ENCODE peak calls at places on chromosomes 16 and 17, in five cellular contexts. One of them, this sample, is unnamed.

GRCh38 chr17:80917716-80918560 is 73.7 kb upstream of the CHMP6 start:
- DNase-seq in stimulated activated CD8-positive, alpha-beta memory T cell treated with anti-CD3 and anti-CD28 coated beads, Interleukin-12 subunit alpha, Interleukin-12 subunit beta, amount 100 ng/mL, for 4 hours: no peak
- DNase-seq in T-helper 22 cell: no peak
- DNase-seq in natural killer cell treated with Interleukin-12 subunit alpha and Interleukin-12 subunit beta and Interleukin-15 and Interleukin-18, amount 100 ng/mL, for 72 hours: no peak
- DNase-seq in activated T-helper 2 cell treated with anti-CD3 and anti-CD28 coated beads, Interferon-gamma antibody, Interleukin-2, Interleukin-4, amounts not matched to agents 10 μg/mL and 5 μg/mL and 100 μg/mL, durations not matched to agents 14 hours and 24 hours and 36 hours: no peak
- DNase-seq in this sample: no peak

GRCh38 chr17:13352747-13353415 is 248.8 kb downstream of the HS3ST3A1 start:
- DNase-seq in natural killer cell treated with Interleukin-12 subunit alpha and Interleukin-12 subunit beta and Interleukin-15 and Interleukin-18, amount 100 ng/mL, for 72 hours: no peak
- DNase-seq in activated T-helper 2 cell treated with anti-CD3 and anti-CD28 coated beads, Interferon-gamma antibody, Interleukin-2, Interleukin-4, amounts not matched to agents 10 μg/mL and 5 μg/mL and 100 μg/mL, durations not matched to agents 14 hours and 24 hours and 36 hours: no peak
- DNase-seq in T-helper 22 cell: no peak
- DNase-seq in stimulated activated CD8-positive, alpha-beta memory T cell treated with anti-CD3 and anti-CD28 coated beads, Interleukin-12 subunit alpha, Interleukin-12 subunit beta, amount 100 ng/mL, for 4 hours: no peak
- DNase-seq in this sample: no peak

GRCh38 chr16:85326113-85326793 is 214.0 kb upstream of the CIBAR2 start:
- DNase-seq in T-helper 22 cell: no peak
- DNase-seq in natural killer cell treated with Interleukin-12 subunit alpha and Interleukin-12 subunit beta and Interleukin-15 and Interleukin-18, amount 100 ng/mL, for 72 hours: no peak
- DNase-seq in stimulated activated CD8-positive, alpha-beta memory T cell treated with anti-CD3 and anti-CD28 coated beads, Interleukin-12 subunit alpha, Interleukin-12 subunit beta, amount 100 ng/mL, for 4 hours: no peak
- DNase-seq in activated T-helper 2 cell treated with anti-CD3 and anti-CD28 coated beads, Interferon-gamma antibody, Interleukin-2, Interleukin-4, amounts not matched to agents 10 μg/mL and 5 μg/mL and 100 μg/mL, durations not matched to agents 14 hours and 24 hours and 36 hours: no peak
- DNase-seq in this sample: no peak

GRCh38 chr16:80509872-80510271 is 30.9 kb upstream of the DYNLRB2 start:
- DNase-seq in T-helper 22 cell: no peak
- DNase-seq in natural killer cell treated with Interleukin-12 subunit alpha and Interleukin-12 subunit beta and Interleukin-15 and Interleukin-18, amount 100 ng/mL, for 72 hours: no peak
- DNase-seq in stimulated activated CD8-positive, alpha-beta memory T cell treated with anti-CD3 and anti-CD28 coated beads, Interleukin-12 subunit alpha, Interleukin-12 subunit beta, amount 100 ng/mL, for 4 hours: no peak
- DNase-seq in activated T-helper 2 cell treated with anti-CD3 and anti-CD28 coated beads, Interferon-gamma antibody, Interleukin-2, Interleukin-4, amounts not matched to agents 10 μg/mL and 5 μg/mL and 100 μg/mL, durations not matched to agents 14 hours and 24 hours and 36 hours: no peak
- DNase-seq in this sample: peak

GRCh38 chr17:7716901-7717755 is at the start of gene DNAH2:
- DNase-seq in stimulated activated CD8-positive, alpha-beta memory T cell treated with anti-CD3 and anti-CD28 coated beads, Interleukin-12 subunit alpha, Interleukin-12 subunit beta, amount 100 ng/mL, for 4 hours: no peak
- DNase-seq in natural killer cell treated with Interleukin-12 subunit alpha and Interleukin-12 subunit beta and Interleukin-15 and Interleukin-18, amount 100 ng/mL, for 72 hours: peak
- DNase-seq in T-helper 22 cell: no peak
- DNase-seq in activated T-helper 2 cell treated with anti-CD3 and anti-CD28 coated beads, Interferon-gamma antibody, Interleukin-2, Interleukin-4, amounts not matched to agents 10 μg/mL and 5 μg/mL and 100 μg/mL, durations not matched to agents 14 hours and 24 hours and 36 hours: peak
- DNase-seq in this sample: peak

GRCh38 chr17:67239597-67239996 is 5.4 kb downstream of the HELZ start:
- DNase-seq in T-helper 22 cell: no peak
- DNase-seq in natural killer cell treated with Interleukin-12 subunit alpha and Interleukin-12 subunit beta and Interleukin-15 and Interleukin-18, amount 100 ng/mL, for 72 hours: no peak
- DNase-seq in activated T-helper 2 cell treated with anti-CD3 and anti-CD28 coated beads, Interferon-gamma antibody, Interleukin-2, Interleukin-4, amounts not matched to agents 10 μg/mL and 5 μg/mL and 100 μg/mL, durations not matched to agents 14 hours and 24 hours and 36 hours: no peak
- DNase-seq in stimulated activated CD8-positive, alpha-beta memory T cell treated with anti-CD3 and anti-CD28 coated beads, Interleukin-12 subunit alpha, Interleukin-12 subunit beta, amount 100 ng/mL, for 4 hours: no peak
- DNase-seq in this sample: no peak

GRCh38 chr16:51139568-51139967 is 11.5 kb downstream of the SALL1 start:
- DNase-seq in natural killer cell treated with Interleukin-12 subunit alpha and Interleukin-12 subunit beta and Interleukin-15 and Interleukin-18, amount 100 ng/mL, for 72 hours: no peak
- DNase-seq in T-helper 22 cell: no peak
- DNase-seq in activated T-helper 2 cell treated with anti-CD3 and anti-CD28 coated beads, Interferon-gamma antibody, Interleukin-2, Interleukin-4, amounts not matched to agents 10 μg/mL and 5 μg/mL and 100 μg/mL, durations not matched to agents 14 hours and 24 hours and 36 hours: no peak
- DNase-seq in stimulated activated CD8-positive, alpha-beta memory T cell treated with anti-CD3 and anti-CD28 coated beads, Interleukin-12 subunit alpha, Interleukin-12 subunit beta, amount 100 ng/mL, for 4 hours: no peak
- DNase-seq in this sample: no peak

GRCh38 chr17:8859029-8859803 is 8.3 kb downstream of the PIK3R6 start:
- DNase-seq in T-helper 22 cell: no peak
- DNase-seq in natural killer cell treated with Interleukin-12 subunit alpha and Interleukin-12 subunit beta and Interleukin-15 and Interleukin-18, amount 100 ng/mL, for 72 hours: peak
- DNase-seq in activated T-helper 2 cell treated with anti-CD3 and anti-CD28 coated beads, Interferon-gamma antibody, Interleukin-2, Interleukin-4, amounts not matched to agents 10 μg/mL and 5 μg/mL and 100 μg/mL, durations not matched to agents 14 hours and 24 hours and 36 hours: no peak
- DNase-seq in stimulated activated CD8-positive, alpha-beta memory T cell treated with anti-CD3 and anti-CD28 coated beads, Interleukin-12 subunit alpha, Interleukin-12 subunit beta, amount 100 ng/mL, for 4 hours: no peak
- DNase-seq in this sample: no peak

GRCh38 chr17:5249615-5250014 is 15.0 kb upstream of the SCIMP start:
- DNase-seq in natural killer cell treated with Interleukin-12 subunit alpha and Interleukin-12 subunit beta and Interleukin-15 and Interleukin-18, amount 100 ng/mL, for 72 hours: peak
- DNase-seq in activated T-helper 2 cell treated with anti-CD3 and anti-CD28 coated beads, Interferon-gamma antibody, Interleukin-2, Interleukin-4, amounts not matched to agents 10 μg/mL and 5 μg/mL and 100 μg/mL, durations not matched to agents 14 hours and 24 hours and 36 hours: peak
- DNase-seq in stimulated activated CD8-positive, alpha-beta memory T cell treated with anti-CD3 and anti-CD28 coated beads, Interleukin-12 subunit alpha, Interleukin-12 subunit beta, amount 100 ng/mL, for 4 hours: no peak
- DNase-seq in T-helper 22 cell: peak
- DNase-seq in this sample: peak

GRCh38 chr17:35486920-35487727 is 38.6 kb upstream of the SLFN13 start:
- DNase-seq in activated T-helper 2 cell treated with anti-CD3 and anti-CD28 coated beads, Interferon-gamma antibody, Interleukin-2, Interleukin-4, amounts not matched to agents 10 μg/mL and 5 μg/mL and 100 μg/mL, durations not matched to agents 14 hours and 24 hours and 36 hours: peak
- DNase-seq in natural killer cell treated with Interleukin-12 subunit alpha and Interleukin-12 subunit beta and Interleukin-15 and Interleukin-18, amount 100 ng/mL, for 72 hours: peak
- DNase-seq in T-helper 22 cell: peak
- DNase-seq in stimulated activated CD8-positive, alpha-beta memory T cell treated with anti-CD3 and anti-CD28 coated beads, Interleukin-12 subunit alpha, Interleukin-12 subunit beta, amount 100 ng/mL, for 4 hours: peak
- DNase-seq in this sample: peak

GRCh38 chr17:4152471-4152870 is 9.5 kb downstream of the CYB5D2 start:
- DNase-seq in natural killer cell treated with Interleukin-12 subunit alpha and Interleukin-12 subunit beta and Interleukin-15 and Interleukin-18, amount 100 ng/mL, for 72 hours: no peak
- DNase-seq in activated T-helper 2 cell treated with anti-CD3 and anti-CD28 coated beads, Interferon-gamma antibody, Interleukin-2, Interleukin-4, amounts not matched to agents 10 μg/mL and 5 μg/mL and 100 μg/mL, durations not matched to agents 14 hours and 24 hours and 36 hours: no peak
- DNase-seq in T-helper 22 cell: no peak
- DNase-seq in stimulated activated CD8-positive, alpha-beta memory T cell treated with anti-CD3 and anti-CD28 coated beads, Interleukin-12 subunit alpha, Interleukin-12 subunit beta, amount 100 ng/mL, for 4 hours: no peak
- DNase-seq in this sample: no peak

GRCh38 chr16:17287401-17287800 is 183.4 kb downstream of the XYLT1 start:
- DNase-seq in T-helper 22 cell: no peak
- DNase-seq in activated T-helper 2 cell treated with anti-CD3 and anti-CD28 coated beads, Interferon-gamma antibody, Interleukin-2, Interleukin-4, amounts not matched to agents 10 μg/mL and 5 μg/mL and 100 μg/mL, durations not matched to agents 14 hours and 24 hours and 36 hours: no peak
- DNase-seq in natural killer cell treated with Interleukin-12 subunit alpha and Interleukin-12 subunit beta and Interleukin-15 and Interleukin-18, amount 100 ng/mL, for 72 hours: no peak
- DNase-seq in stimulated activated CD8-positive, alpha-beta memory T cell treated with anti-CD3 and anti-CD28 coated beads, Interleukin-12 subunit alpha, Interleukin-12 subunit beta, amount 100 ng/mL, for 4 hours: no peak
- DNase-seq in this sample: no peak

This sample was measured in Kasumi-1.